ENCODE peak calls at places on chromosomes 12 and 14, in four cellular contexts. One of them, this sample, is unnamed.

GRCh38 chr12:124466200-124467128 is 100.9 kb downstream of the NCOR2 start:
- DNase-seq in RKO: peak; percentile 39
- DNase-seq in transverse colon: peak; percentile 66
- DNase-seq in H4: no peak
- DNase-seq in this sample: peak; percentile 99

GRCh38 chr12:7940906-7941305 is 4.9 kb upstream of the SLC2A3 start:
- DNase-seq in transverse colon: no peak
- DNase-seq in RKO: no peak
- DNase-seq in H4: no peak
- DNase-seq in this sample: no peak

GRCh38 chr12:4212845-4213244 is 60.7 kb upstream of the CCND2 start:
- DNase-seq in RKO: no peak
- DNase-seq in H4: no peak
- DNase-seq in transverse colon: no peak
- DNase-seq in this sample: no peak

GRCh38 chr12:2053675-2054070 is 886 bp downstream of the CACNA1C start:
- DNase-seq in H4: no peak
- DNase-seq in transverse colon: no peak
- DNase-seq in RKO: no peak
- DNase-seq in this sample: no peak

GRCh38 chr12:78236264-78236663 is 405.6 kb downstream of the NAV3 start:
- DNase-seq in H4: no peak
- DNase-seq in transverse colon: no peak
- DNase-seq in RKO: no peak
- DNase-seq in this sample: no peak

GRCh38 chr12:16016748-16017147 is 105.6 kb downstream of the DERA start:
- DNase-seq in RKO: no peak
- DNase-seq in transverse colon: no peak
- DNase-seq in H4: no peak
- DNase-seq in this sample: no peak

GRCh38 chr12:43291516-43291915 is 260.5 kb downstream of the ADAMTS20 start:
- DNase-seq in RKO: peak; percentile 54
- DNase-seq in transverse colon: no peak
- DNase-seq in H4: no peak
- DNase-seq in this sample: no peak

GRCh38 chr14:100604709-100605108 is 17.5 kb upstream of the BEGAIN start:
- DNase-seq in H4: no peak
- DNase-seq in RKO: no peak
- DNase-seq in transverse colon: peak; percentile 3
- DNase-seq in this sample: no peak

GRCh38 chr12:111446044-111446581 is 40.4 kb downstream of the SH2B3 start:
- DNase-seq in H4: peak; percentile 33
- DNase-seq in transverse colon: peak; percentile 71
- DNase-seq in RKO: no peak
- DNase-seq in this sample: peak; percentile 82

GRCh38 chr12:92462049-92462448 is 240.7 kb upstream of the PLEKHG7 start:
- DNase-seq in transverse colon: peak; percentile 22
- DNase-seq in RKO: no peak
- DNase-seq in H4: peak; percentile 66
- DNase-seq in this sample: no peak

GRCh38 chr12:69007166-69007857 is 74.3 kb upstream of the CPM start:
- DNase-seq in H4: peak; percentile 59
- DNase-seq in RKO: peak; percentile 71
- DNase-seq in transverse colon: peak; percentile 29
- DNase-seq in this sample: peak; percentile 63

GRCh38 chr12:63862187-63863107 is 17.9 kb downstream of the SRGAP1 start:
- DNase-seq in H4: peak; percentile 20
- DNase-seq in RKO: no peak
- DNase-seq in transverse colon: peak; percentile 76
- DNase-seq in this sample: peak; percentile 66

GRCh38 chr14:74204481-74204880 is 34.8 kb upstream of the VSX2 start:
- DNase-seq in RKO: no peak
- DNase-seq in transverse colon: no peak
- DNase-seq in H4: no peak
- DNase-seq in this sample: no peak

GRCh38 chr12:55738113-55739024 is 4.6 kb upstream of the GDF11 start:
- DNase-seq in H4: peak; percentile 82
- DNase-seq in transverse colon: peak; percentile 84
- DNase-seq in RKO: peak; percentile 91
- DNase-seq in this sample: peak; percentile 97

GRCh38 chr14:51950007-51950406 is 39.3 kb upstream of the RTRAF start:
- DNase-seq in RKO: no peak
- DNase-seq in H4: no peak
- DNase-seq in transverse colon: no peak
- DNase-seq in this sample: peak; percentile 13

GRCh38 chr12:105617141-105617540 is 286.6 kb downstream of the C12orf75 start:
- DNase-seq in RKO: no peak
- DNase-seq in transverse colon: no peak
- DNase-seq in H4: no peak
- DNase-seq in this sample: peak; percentile 6

GRCh38 chr14:30610719-30611388 is 11.3 kb upstream of the SCFD1 start:
- DNase-seq in transverse colon: peak; percentile 74
- DNase-seq in H4: peak; percentile 51
- DNase-seq in RKO: peak; percentile 25
- DNase-seq in this sample: peak; percentile 72

GRCh38 chr12:5432011-5432400 is at the start of gene NTF3:
- DNase-seq in transverse colon: no peak
- DNase-seq in H4: peak; percentile 57
- DNase-seq in RKO: no peak
- DNase-seq in this sample: no peak

GRCh38 chr14:36700656-36701055 is 39.0 kb downstream of the PAX9 start:
- DNase-seq in H4: no peak
- DNase-seq in RKO: no peak
- DNase-seq in transverse colon: no peak
- DNase-seq in this sample: no peak

GRCh38 chr14:61860294-61860918 is 98.2 kb downstream of the SNAPC1 start:
- DNase-seq in transverse colon: peak; percentile 52
- DNase-seq in RKO: peak; percentile 66
- DNase-seq in H4: peak; percentile 18
- DNase-seq in this sample: peak; percentile 57

GRCh38 chr12:81843599-81843998 is 84.4 kb upstream of the PPFIA2 start:
- DNase-seq in RKO: no peak
- DNase-seq in transverse colon: no peak
- DNase-seq in H4: no peak
- DNase-seq in this sample: no peak

GRCh38 chr14:75615200-75615599 is 36.8 kb downstream of the FLVCR2 start:
- DNase-seq in H4: no peak
- DNase-seq in RKO: no peak
- DNase-seq in transverse colon: no peak
- DNase-seq in this sample: no peak

GRCh38 chr14:58171090-58171489 is 19.1 kb upstream of the ARMH4 start:
- DNase-seq in transverse colon: peak; percentile 76
- DNase-seq in RKO: peak; percentile 96
- DNase-seq in H4: peak; percentile 94
- DNase-seq in this sample: peak; percentile 88

GRCh38 chr12:44372259-44372658 is 503.9 kb downstream of the NELL2 start:
- DNase-seq in H4: peak; percentile 8
- DNase-seq in RKO: peak; percentile 75
- DNase-seq in transverse colon: no peak
- DNase-seq in this sample: no peak

This sample was measured in A673.